ENCODE peak calls at places on chromosomes 7 and 10, in seven cellular contexts. B, S, T, R, K, A and G are unnamed samples.

GRCh38 chr7:492714-493065 is 27.0 kb downstream of the PDGFA start:
- DNase-seq in S (no peak), A (no peak), R (no peak), K (no peak), T (no peak), B (no peak), G (no peak)

GRCh38 chr10:46048152-46048551 is 2.1 kb upstream of the MSMB start:
- DNase-seq in R (no peak), B (no peak), A (no peak), T (no peak), K (no peak), S (no peak), G (no peak)

GRCh38 chr10:50469288-50469687 is 154.5 kb downstream of the SGMS1 start:
- DNase-seq in T (no peak), S (no peak), B (no peak), A (no peak), K (no peak), R (no peak), G (no peak)

GRCh38 chr7:130435455-130435854 is 5.4 kb downstream of the CEP41 start:
- DNase-seq in R (no peak), S (no peak), A (no peak), B (no peak), K (no peak), T (no peak), G (no peak)

GRCh38 chr10:100186253-100186780 is 488 bp upstream of the ERLIN1 start:
- DNase-seq in K (peak), T (peak), R (peak), A (no peak), S (no peak), B (no peak), G (no peak)

GRCh38 chr10:62610649-62611229 is 193.8 kb upstream of the ADO start:
- DNase-seq in S (peak), R (no peak), T (peak), K (peak), B (peak), A (peak), G (peak)

GRCh38 chr7:108407674-108408073 is 48.6 kb downstream of the NRCAM start:
- DNase-seq in B (no peak), S (no peak), T (no peak), K (no peak), R (no peak), A (no peak), G (no peak)

GRCh38 chr10:114525368-114525949 is 121.2 kb upstream of the AFAP1L2 start:
- DNase-seq in T (no peak), K (no peak), S (no peak), R (no peak), A (no peak), B (no peak), G (no peak)

GRCh38 chr7:48887500-48887899 is 36.8 kb upstream of the CDC14C start:
- DNase-seq in T (no peak), B (no peak), R (no peak), S (no peak), A (no peak), K (no peak), G (no peak)

GRCh38 chr7:82053453-82054032 is 283.7 kb upstream of the HGF start:
- DNase-seq in B (no peak), K (no peak), R (no peak), T (no peak), A (no peak), S (no peak), G (no peak)

GRCh38 chr7:49980414-49980813 is 112.6 kb downstream of the ZPBP start:
- DNase-seq in R (no peak), K (no peak), S (no peak), A (no peak), T (no peak), B (no peak), G (no peak)

GRCh38 chr10:128875955-128876354 is 591.1 kb upstream of the MGMT start:
- DNase-seq in A (no peak), S (no peak), R (no peak), K (no peak), T (no peak), B (no peak), G (no peak)

GRCh38 chr7:16660702-16661464 is 14.9 kb downstream of the BZW2 start:
- DNase-seq in T (peak), K (no peak), S (peak), R (no peak), A (no peak), B (no peak), G (no peak)

GRCh38 chr7:131196808-131197207 is 130.9 kb upstream of the MKLN1 start:
- DNase-seq in S (no peak), T (no peak), K (no peak), R (no peak), B (no peak), A (no peak), G (no peak)

GRCh38 chr10:101646369-101646768 is 48.6 kb downstream of the FBXW4 start:
- DNase-seq in R (no peak), A (no peak), B (no peak), T (no peak), K (no peak), S (no peak), G (no peak)

GRCh38 chr10:110504111-110504735 is 6.5 kb downstream of the DUSP5 start:
- DNase-seq in B (no peak), T (no peak), A (no peak), K (no peak), R (peak), S (no peak), G (no peak)

GRCh38 chr7:128940494-128941322 is 3.0 kb downstream of the IRF5 start:
- DNase-seq in B (no peak), S (no peak), A (no peak), K (peak), T (no peak), R (peak), G (no peak)

GRCh38 chr10:102997998-102998397 is 79.9 kb downstream of the CNNM2 start:
- DNase-seq in K (no peak), S (peak), B (no peak), A (no peak), T (no peak), R (peak), G (no peak)

GRCh38 chr10:129777687-129778086 is 186.4 kb downstream of the EBF3 start:
- DNase-seq in R (no peak), S (no peak), K (no peak), T (no peak), B (no peak), A (no peak), G (no peak)

GRCh38 chr10:80081026-80081425 is 2.6 kb downstream of the TMEM254 start:
- DNase-seq in K (no peak), A (no peak), B (no peak), T (no peak), R (no peak), S (no peak), G (no peak)

GRCh38 chr10:8312861-8313260 is 258.4 kb downstream of the GATA3 start:
- DNase-seq in R (no peak), K (no peak), B (no peak), T (no peak), S (no peak), A (no peak), G (no peak)

GRCh38 chr7:12884856-12885440 is 197.5 kb downstream of the ARL4A start:
- DNase-seq in K (no peak), T (no peak), A (no peak), S (no peak), R (no peak), B (no peak), G (no peak)

GRCh38 chr7:142774826-142775225 is 4.1 kb downstream of the PRSS2 start:
- DNase-seq in T (no peak), K (no peak), S (no peak), B (no peak), A (no peak), R (no peak), G (no peak)

GRCh38 chr7:112877671-112878460 is 87.7 kb upstream of the TMEM168 start:
- DNase-seq in S (no peak), K (no peak), R (no peak), B (no peak), T (no peak), A (no peak), G (no peak)

GRCh38 chr7:44267719-44268413 is 57.5 kb downstream of the CAMK2B start:
- DNase-seq in B (no peak), A (no peak), R (no peak), K (peak), S (no peak), T (no peak), G (no peak)

GRCh38 chr7:18356195-18356645 is 139.3 kb upstream of the HDAC9 start:
- DNase-seq in K (peak), A (no peak), T (peak), B (peak), R (no peak), S (peak), G (no peak)

GRCh38 chr7:22419488-22419887 is 62.5 kb upstream of the RAPGEF5 start:
- DNase-seq in B (no peak), A (no peak), K (no peak), T (no peak), R (no peak), S (peak), G (no peak)

GRCh38 chr10:58641708-58642107 is 129.0 kb downstream of the BICC1 start:
- DNase-seq in R (no peak), S (no peak), T (no peak), A (no peak), B (no peak), K (no peak), G (no peak)

GRCh38 chr7:31651234-31651633 is 35.8 kb upstream of the PPP1R17 start:
- DNase-seq in K (no peak), S (no peak), B (no peak), A (peak), R (no peak), T (no peak), G (peak)

GRCh38 chr10:49602380-49603023 is 7.6 kb upstream of the SLC18A3 start:
- DNase-seq in S (no peak), T (no peak), B (no peak), K (no peak), A (no peak), R (no peak), G (no peak)

GRCh38 chr10:86829472-86829871 is 73.1 kb downstream of the BMPR1A start:
- DNase-seq in A (no peak), K (no peak), T (no peak), R (no peak), B (no peak), S (no peak), G (no peak)

GRCh38 chr10:124717911-124718734 is 26.1 kb downstream of the FAM53B start:
- DNase-seq in B (no peak), S (no peak), R (peak), A (no peak), K (no peak), T (peak), G (no peak)

GRCh38 chr10:28444031-28444430 is 88.9 kb upstream of the WAC start:
- DNase-seq in S (peak), K (no peak), R (no peak), B (no peak), T (no peak), A (no peak), G (peak)

GRCh38 chr10:108582387-108582786 is 1340.9 kb downstream of the XPNPEP1 start:
- DNase-seq in R (no peak), B (no peak), K (no peak), S (no peak), A (no peak), T (no peak), G (no peak)
- TF ChIP-seq YY1 in R (no peak), B (no peak), K (no peak), S (no peak), A (no peak), T (no peak), G (no peak)

GRCh38 chr7:36119005-36119711 is 33.9 kb upstream of the EEPD1 start:
- DNase-seq in K (no peak), B (no peak), S (peak), T (no peak), R (no peak), A (no peak), G (no peak)

GRCh38 chr7:36118344-36118743 is 34.7 kb upstream of the EEPD1 start:
- DNase-seq in B (no peak), T (no peak), A (no peak), R (no peak), S (peak), K (no peak), G (no peak)

GRCh38 chr7:36115448-36116321 is 37.4 kb upstream of the EEPD1 start:
- DNase-seq in S (peak), A (no peak), B (peak), K (peak), R (peak), T (no peak), G (no peak)

GRCh38 chr7:36116347-36117200 is 36.5 kb upstream of the EEPD1 start:
- DNase-seq in A (no peak), T (no peak), S (peak), K (no peak), B (peak), R (no peak), G (no peak)

DNA sequence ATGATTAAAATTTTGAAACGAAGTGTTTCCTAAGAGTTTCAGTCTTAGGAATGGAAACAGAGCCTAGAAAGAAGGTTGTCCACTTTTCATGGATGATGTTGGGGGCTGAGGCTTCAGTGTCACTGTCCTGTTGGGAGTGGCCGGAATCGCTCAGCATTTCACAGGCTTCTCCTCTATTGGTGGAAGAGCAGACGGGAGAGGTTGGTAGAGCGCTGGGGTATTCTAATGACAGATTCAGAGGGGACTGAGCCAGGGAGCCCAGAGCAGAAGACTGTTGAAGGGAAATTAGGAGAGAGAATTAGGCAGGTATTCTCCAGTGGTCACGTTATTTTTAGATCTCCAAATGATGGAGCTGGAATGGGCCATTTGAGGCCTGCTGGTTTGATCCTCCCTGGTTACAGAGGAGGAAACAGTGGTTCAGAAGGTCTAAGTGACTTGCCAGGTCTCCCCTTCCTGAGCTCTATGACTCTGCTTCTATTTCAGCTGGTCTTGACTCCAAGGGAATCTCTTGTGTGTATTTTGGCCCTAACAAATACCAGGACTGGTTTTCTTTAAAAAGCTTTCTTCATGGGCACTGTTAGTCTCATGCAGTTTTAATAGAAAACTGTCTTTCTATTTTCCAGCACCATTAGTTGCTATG is 35.7 kb upstream of the EEPD1 start:
- DNase-seq in B (no peak), T (no peak), R (no peak), K (no peak), S (no peak), A (no peak), G (no peak)
- TF ChIP-seq YY1 in B (no peak), T (no peak), R (no peak), K (no peak), S (no peak), A (no peak), G (no peak)

DNA sequence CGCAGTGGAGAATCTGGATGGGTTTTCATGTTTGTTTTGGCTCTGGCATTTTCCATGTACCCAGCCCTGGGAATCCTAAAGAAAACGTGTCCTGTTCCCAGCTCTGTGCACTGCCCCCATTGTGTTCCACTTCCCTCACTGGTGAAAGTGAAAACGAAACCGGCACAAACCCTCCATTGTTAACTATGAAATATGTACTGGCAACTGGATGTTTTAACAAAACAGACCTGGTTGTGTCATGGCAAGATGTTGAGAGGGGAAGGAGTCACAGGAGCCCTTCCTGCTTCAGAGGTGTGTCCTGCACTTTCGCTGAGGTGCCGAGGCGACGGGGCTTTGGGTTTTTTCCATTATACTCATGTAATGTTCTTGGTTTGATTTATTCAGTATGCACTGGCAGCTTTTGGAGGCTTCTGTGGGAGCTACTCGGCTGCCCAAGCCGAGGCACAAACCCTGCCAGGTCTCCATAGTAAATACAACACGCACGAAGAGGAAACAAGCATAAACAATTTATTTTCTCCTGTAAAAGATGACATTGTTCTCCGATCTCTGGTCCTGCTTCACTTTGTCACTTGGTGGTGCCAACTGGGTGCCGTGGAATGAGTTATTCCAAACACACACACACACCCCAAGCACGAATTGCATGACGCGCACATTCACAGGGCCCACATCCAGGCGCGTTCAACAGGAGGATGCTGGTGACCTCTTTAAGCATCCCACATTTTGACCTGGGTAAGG is 118.2 kb downstream of the CDK6 start:
- DNase-seq in B (no peak), A (no peak), S (peak), K (no peak), R (no peak), T (no peak), G (no peak)
- TF ChIP-seq YY1 in B (no peak), A (no peak), S (no peak), K (no peak), R (peak), T (no peak), G (no peak)

DNA sequence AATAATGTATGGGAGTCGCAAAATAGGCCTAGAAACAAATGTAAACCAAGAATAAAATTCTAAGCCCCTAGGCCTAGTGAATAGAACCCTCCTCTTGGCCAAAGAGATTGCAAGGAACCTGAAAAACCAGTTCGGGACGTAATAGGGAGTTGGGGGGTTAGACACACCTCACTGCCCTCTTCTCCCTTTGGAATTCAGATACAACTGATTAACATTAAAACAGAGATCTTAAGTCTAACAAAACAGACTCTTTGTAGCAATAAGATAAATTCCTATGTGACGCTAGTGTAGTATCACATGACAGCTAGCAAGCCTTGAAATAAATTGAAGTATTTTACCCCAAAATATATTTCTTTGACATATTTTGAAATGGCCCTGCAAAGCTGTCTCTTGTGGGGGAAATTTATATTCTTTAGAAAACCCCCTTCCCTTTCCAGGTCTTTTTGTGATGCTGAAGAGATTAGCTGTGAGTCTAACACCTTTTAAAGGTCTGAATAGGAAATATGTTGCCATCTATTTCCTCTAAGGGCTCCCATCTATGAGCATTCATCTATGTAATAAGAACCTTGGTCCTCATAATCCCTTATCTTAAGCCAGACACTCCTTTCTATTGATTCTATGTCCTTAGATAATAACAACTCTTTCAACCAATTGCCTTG is 623.4 kb upstream of the NRG3 start:
- DNase-seq in B (no peak), S (no peak), K (no peak), A (peak), T (no peak), R (no peak), G (peak)
- TF ChIP-seq YY1 in B (no peak), S (no peak), K (no peak), A (no peak), T (no peak), R (no peak), G (no peak)

GRCh38 chr7:33248663-33249062 is 119.3 kb downstream of the BBS9 start:
- DNase-seq in A (no peak), T (no peak), B (no peak), S (peak), K (no peak), R (no peak), G (no peak)

GRCh38 chr7:33243319-33243881 is 114.0 kb downstream of the BBS9 start:
- DNase-seq in T (peak), B (peak), R (no peak), A (no peak), K (peak), S (peak), G (peak)
- TF ChIP-seq YY1 in T (no peak), B (no peak), R (no peak), A (no peak), K (no peak), S (no peak), G (no peak)

GRCh38 chr7:2978403-2978802 is 65.3 kb downstream of the CARD11 start:
- DNase-seq in B (no peak), K (no peak), A (peak), T (no peak), R (peak), S (no peak), G (no peak)
- TF ChIP-seq YY1 in B (no peak), K (no peak), A (no peak), T (no peak), R (peak), S (no peak), G (no peak)